ENCODE peak calls at places on chromosomes 1 and 21, in four cellular contexts. One of them, this sample, is unnamed.

GRCh38 chr1:58755468-58755872 is 28.4 kb downstream of the JUN start:
- DNase-seq in K562: peak; percentile 27
- DNase-seq in SK-N-SH: no peak
- DNase-seq in WTC11: no peak
- DNase-seq in this sample: no peak

GRCh38 chr21:46551636-46552241 is 53.1 kb downstream of the S100B start:
- DNase-seq in WTC11: peak; percentile 35
- DNase-seq in K562: no peak
- DNase-seq in SK-N-SH: no peak
- DNase-seq in this sample: no peak

GRCh38 chr1:28417441-28418277 is 48.1 kb downstream of the PHACTR4 start:
- DNase-seq in SK-N-SH: peak; percentile 40
- DNase-seq in K562: peak; percentile 39
- DNase-seq in WTC11: no peak
- DNase-seq in this sample: no peak

GRCh38 chr21:15221799-15222386 is 157.1 kb upstream of the NRIP1 start:
- DNase-seq in SK-N-SH: no peak
- DNase-seq in K562: no peak
- DNase-seq in WTC11: peak; percentile 58
- DNase-seq in this sample: peak; percentile 77

GRCh38 chr1:55235722-55236121 is 20.6 kb upstream of the USP24 start:
- DNase-seq in WTC11: no peak
- DNase-seq in K562: no peak
- DNase-seq in SK-N-SH: no peak
- DNase-seq in this sample: no peak

GRCh38 chr1:176545034-176545639 is 82.2 kb downstream of the PAPPA2 start:
- DNase-seq in WTC11: no peak
- DNase-seq in SK-N-SH: no peak
- DNase-seq in K562: no peak
- DNase-seq in this sample: no peak

GRCh38 chr1:151526735-151527520 is 13.2 kb upstream of the TUFT1 start:
- DNase-seq in WTC11: no peak
- DNase-seq in K562: no peak
- DNase-seq in SK-N-SH: peak; percentile 67
- DNase-seq in this sample: no peak

GRCh38 chr1:84907095-84907827 is 14.3 kb upstream of the LPAR3 start:
- DNase-seq in K562: no peak
- DNase-seq in WTC11: no peak
- DNase-seq in SK-N-SH: no peak
- DNase-seq in this sample: no peak

GRCh38 chr1:208045410-208046252 is 134.7 kb upstream of the CD34 start:
- DNase-seq in WTC11: no peak
- DNase-seq in K562: no peak
- DNase-seq in SK-N-SH: no peak
- DNase-seq in this sample: no peak

GRCh38 chr1:168945870-168946269 is 160.6 kb upstream of the ATP1B1 start:
- DNase-seq in SK-N-SH: no peak
- DNase-seq in WTC11: no peak
- DNase-seq in K562: no peak
- DNase-seq in this sample: no peak

GRCh38 chr1:9691108-9691445 is 39.5 kb downstream of the PIK3CD start:
- DNase-seq in WTC11: no peak
- DNase-seq in K562: no peak
- DNase-seq in SK-N-SH: no peak
- DNase-seq in this sample: no peak

GRCh38 chr1:93056214-93056613 is 22.9 kb upstream of the MTF2 start:
- DNase-seq in SK-N-SH: no peak
- DNase-seq in WTC11: peak; percentile 33
- DNase-seq in K562: peak; percentile 29
- DNase-seq in this sample: peak; percentile 3

GRCh38 chr1:154902920-154903566 is 33.0 kb upstream of the KCNN3 start:
- DNase-seq in SK-N-SH: no peak
- DNase-seq in K562: no peak
- DNase-seq in WTC11: no peak
- DNase-seq in this sample: no peak

GRCh38 chr21:45228171-45228641 is 59.5 kb downstream of the POFUT2 start:
- DNase-seq in SK-N-SH: no peak
- DNase-seq in K562: no peak
- DNase-seq in WTC11: no peak
- DNase-seq in this sample: no peak

GRCh38 chr1:240021709-240022108 is 70.0 kb upstream of the FMN2 start:
- DNase-seq in SK-N-SH: no peak
- DNase-seq in WTC11: no peak
- DNase-seq in K562: no peak
- DNase-seq in this sample: no peak

GRCh38 chr1:84698151-84698651 is 7.9 kb upstream of the SSX2IP start:
- DNase-seq in K562: no peak
- DNase-seq in WTC11: no peak
- DNase-seq in SK-N-SH: no peak
- DNase-seq in this sample: no peak

GRCh38 chr1:31760901-31761470 is 3.2 kb downstream of the ADGRB2 start:
- DNase-seq in SK-N-SH: peak; percentile 80
- DNase-seq in K562: peak; percentile 73
- DNase-seq in WTC11: peak; percentile 77
- DNase-seq in this sample: peak; percentile 85

GRCh38 chr1:205042911-205043806 is at the start of gene CNTN2:
- DNase-seq in SK-N-SH: peak; percentile 93
- DNase-seq in WTC11: peak; percentile 46
- DNase-seq in K562: no peak
- DNase-seq in this sample: no peak

GRCh38 chr1:29806646-29807319 is 570.5 kb downstream of the PTPRU start:
- DNase-seq in SK-N-SH: peak; percentile 10
- DNase-seq in K562: no peak
- DNase-seq in WTC11: no peak
- DNase-seq in this sample: peak; percentile 27
- TF ChIP-seq TEAD4 in SK-N-SH: no peak
- TF ChIP-seq TEAD4 in K562: no peak
- TF ChIP-seq TEAD4 in WTC11: no peak
- TF ChIP-seq TEAD4 in this sample: no peak

DNA sequence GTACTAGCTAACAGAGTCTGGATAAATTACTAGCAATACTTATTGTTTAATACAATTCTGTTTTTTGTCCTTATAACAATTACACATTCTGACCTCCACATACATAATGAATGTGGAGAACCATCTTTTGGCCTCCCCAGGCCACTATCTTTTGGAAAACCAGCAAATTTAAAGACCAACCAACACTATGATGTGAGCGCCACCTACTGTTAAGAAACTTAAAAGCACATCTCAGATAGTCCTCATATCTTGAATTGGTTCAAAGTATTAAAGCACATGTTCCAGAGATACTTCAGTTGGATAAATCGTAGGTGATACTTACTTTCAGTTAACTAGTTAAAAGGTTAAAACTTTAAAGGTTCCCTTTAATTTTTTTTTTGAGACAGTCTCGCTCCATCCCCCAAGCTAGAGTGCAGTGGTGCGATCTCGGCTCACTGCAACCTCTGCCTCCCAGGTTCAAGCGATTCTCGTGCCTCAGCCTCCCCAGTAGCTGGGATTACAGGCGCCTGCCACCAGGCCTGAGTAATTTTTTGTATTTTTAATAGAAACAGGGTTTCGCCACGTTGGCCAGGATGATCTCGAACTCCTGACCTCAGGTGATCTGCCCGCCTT is 29.3 kb upstream of the USP1 start:
- DNase-seq in K562: peak; percentile 51
- DNase-seq in SK-N-SH: peak; percentile 65
- DNase-seq in WTC11: no peak
- DNase-seq in this sample: no peak
- TF ChIP-seq TEAD4 in K562: no peak
- TF ChIP-seq TEAD4 in SK-N-SH: no peak
- TF ChIP-seq TEAD4 in WTC11: no peak
- TF ChIP-seq TEAD4 in this sample: no peak

GRCh38 chr1:235763962-235764361 is 102.7 kb downstream of the LYST start:
- DNase-seq in WTC11: no peak
- DNase-seq in K562: no peak
- DNase-seq in SK-N-SH: no peak
- DNase-seq in this sample: no peak

GRCh38 chr1:235757697-235758096 is 108.1 kb upstream of the GNG4 start:
- DNase-seq in WTC11: no peak
- DNase-seq in K562: no peak
- DNase-seq in SK-N-SH: no peak
- DNase-seq in this sample: no peak

GRCh38 chr1:235758931-235759330 is 107.8 kb downstream of the LYST start:
- DNase-seq in SK-N-SH: peak; percentile 41
- DNase-seq in WTC11: no peak
- DNase-seq in K562: no peak
- DNase-seq in this sample: no peak

DNA sequence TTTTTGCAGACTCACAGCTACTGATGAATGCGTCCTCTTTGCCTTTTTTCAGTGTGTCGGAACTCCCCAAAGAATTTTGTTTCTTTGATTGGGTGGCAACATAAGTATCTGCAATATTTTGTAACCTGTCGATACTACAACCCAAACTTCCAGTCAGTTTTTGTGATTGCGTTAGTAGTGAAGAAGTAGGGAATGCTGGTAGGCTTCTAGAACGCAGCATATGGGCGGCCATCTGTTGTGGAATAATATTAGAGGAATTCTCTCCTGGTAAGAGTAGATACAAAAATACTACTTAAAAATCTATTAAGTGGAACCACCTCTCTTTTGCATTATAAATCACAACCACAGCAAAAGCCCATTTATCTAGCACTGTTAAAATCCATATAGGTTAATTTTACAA is 107.4 kb downstream of the LYST start:
- DNase-seq in SK-N-SH: no peak
- DNase-seq in K562: no peak
- DNase-seq in WTC11: no peak
- DNase-seq in this sample: no peak
- TF ChIP-seq TEAD4 in SK-N-SH: no peak
- TF ChIP-seq TEAD4 in K562: no peak
- TF ChIP-seq TEAD4 in WTC11: no peak
- TF ChIP-seq TEAD4 in this sample: no peak

GRCh38 chr1:24163999-24164398 is 21.1 kb upstream of the IL22RA1 start:
- DNase-seq in SK-N-SH: no peak
- DNase-seq in WTC11: no peak
- DNase-seq in K562: no peak
- DNase-seq in this sample: no peak
- TF ChIP-seq TEAD4 in SK-N-SH: no peak
- TF ChIP-seq TEAD4 in WTC11: no peak
- TF ChIP-seq TEAD4 in K562: no peak
- TF ChIP-seq TEAD4 in this sample: no peak